ENCODE peak calls at places on chromosomes 11 and 22, in six cellular contexts. K, U, M, P, B and N are unnamed samples.

GRCh38 chr11:27535103-27535502 is 28.5 kb upstream of the LIN7C start:
- DNase-seq in U (no peak), P (no peak), M (no peak), K (no peak), B (no peak), N (no peak)

GRCh38 chr11:34840736-34841386 is 75.3 kb downstream of the APIP start:
- DNase-seq in K (no peak), M (peak), P (peak), U (peak), B (peak), N (no peak)

GRCh38 chr11:79119491-79120284 is 321.1 kb downstream of the TENM4 start:
- DNase-seq in K (no peak), B (no peak), M (no peak), P (peak), U (peak), N (peak)

GRCh38 chr11:100984668-100985067 is 144.9 kb downstream of the PGR start:
- DNase-seq in M (no peak), P (no peak), U (no peak), K (no peak), B (no peak), N (no peak)

GRCh38 chr22:43078522-43078921 is 10.7 kb downstream of the TTLL1 start:
- DNase-seq in M (peak), U (no peak), B (no peak), P (no peak), K (no peak), N (no peak)

GRCh38 chr11:9664276-9665171 is 647 bp downstream of the SWAP70 start:
- DNase-seq in K (peak), B (peak), P (peak), M (peak), U (peak), N (peak)

GRCh38 chr22:19241593-19241906 is 50.0 kb downstream of the CLTCL1 start:
- DNase-seq in P (no peak), M (no peak), U (no peak), B (no peak), K (no peak), N (no peak)

GRCh38 chr11:19244084-19244483 is 3.3 kb upstream of the E2F8 start:
- DNase-seq in B (peak), P (peak), U (peak), K (no peak), M (peak), N (no peak)

GRCh38 chr11:69744435-69744834 is 30.7 kb downstream of the FGF4 start:
- DNase-seq in K (no peak), P (no peak), U (peak), M (no peak), B (peak), N (no peak)

GRCh38 chr11:128828350-128828749 is 38.7 kb downstream of the KCNJ1 start:
- DNase-seq in K (no peak), P (no peak), B (no peak), M (no peak), U (no peak), N (no peak)

GRCh38 chr11:57224537-57224936 is 12.5 kb downstream of the APLNR start:
- DNase-seq in U (peak), K (no peak), P (peak), B (peak), M (no peak), N (no peak)

GRCh38 chr11:196786-197731 is 4.2 kb downstream of the SCGB1C1 start:
- DNase-seq in P (no peak), K (peak), M (peak), B (no peak), U (no peak), N (peak)

GRCh38 chr11:47306484-47306844 is 36.5 kb downstream of the MADD start:
- DNase-seq in B (no peak), U (no peak), P (no peak), M (no peak), K (no peak), N (no peak)

GRCh38 chr11:72816404-72816990 is 2.3 kb downstream of the ATG16L2 start:
- DNase-seq in U (no peak), M (no peak), B (no peak), K (no peak), P (no peak), N (no peak)

GRCh38 chr11:59802639-59803176 is 7.9 kb downstream of the MRPL16 start:
- DNase-seq in B (peak), P (peak), K (no peak), U (peak), M (peak), N (peak)

GRCh38 chr11:85114786-85115185 is 512.4 kb downstream of the DLG2 start:
- DNase-seq in B (no peak), U (no peak), M (no peak), K (no peak), P (peak), N (no peak)

GRCh38 chr11:9656864-9657263 is 7.0 kb upstream of the SWAP70 start:
- DNase-seq in M (no peak), K (no peak), U (no peak), B (no peak), P (no peak), N (no peak)

GRCh38 chr11:69097263-69097662 is 48.5 kb downstream of the TPCN2 start:
- DNase-seq in U (no peak), M (no peak), P (no peak), K (no peak), B (no peak), N (no peak)

GRCh38 chr11:2094354-2095197 is 44.6 kb downstream of the IGF2 start:
- DNase-seq in B (no peak), M (no peak), K (peak), P (no peak), U (no peak), N (no peak)

GRCh38 chr11:35413568-35413967 is 5.8 kb downstream of the SLC1A2 start:
- DNase-seq in K (no peak), B (no peak), M (no peak), U (no peak), P (no peak), N (no peak)

GRCh38 chr22:44587004-44587793 is 89.2 kb upstream of the RTL6 start:
- DNase-seq in M (no peak), P (peak), U (peak), B (no peak), K (no peak), N (no peak)

GRCh38 chr11:100908746-100909145 is 220.9 kb downstream of the PGR start:
- DNase-seq in B (no peak), U (peak), M (no peak), K (no peak), P (peak), N (no peak)

GRCh38 chr22:43544282-43544673 is 132.5 kb downstream of the MPPED1 start:
- DNase-seq in M (no peak), K (no peak), U (no peak), P (no peak), B (no peak), N (no peak)

GRCh38 chr22:38137876-38138687 is 27.6 kb upstream of the BAIAP2L2 start:
- DNase-seq in U (no peak), P (no peak), B (no peak), M (no peak), K (no peak), N (no peak)

GRCh38 chr11:117528061-117528780 is 200.6 kb downstream of the CEP164 start:
- DNase-seq in B (no peak), M (no peak), U (no peak), K (no peak), P (no peak), N (peak)

GRCh38 chr22:37604875-37605274 is 3.8 kb upstream of the GGA1 start:
- DNase-seq in B (no peak), M (peak), P (no peak), U (no peak), K (no peak), N (no peak)

GRCh38 chr22:25941365-25941960 is 199.5 kb downstream of the MYO18B start:
- DNase-seq in U (no peak), K (no peak), M (no peak), P (no peak), B (no peak), N (no peak)

GRCh38 chr11:126857860-126858808 is 142.4 kb downstream of the KIRREL3 start:
- DNase-seq in K (no peak), B (peak), P (no peak), M (no peak), U (peak), N (no peak)

GRCh38 chr11:67996622-67997459 is 7.1 kb downstream of the UNC93B1 start:
- DNase-seq in B (peak), M (peak), P (no peak), U (peak), K (peak), N (peak)

GRCh38 chr11:110715541-110715940 is 3.3 kb upstream of the ARHGAP20 start:
- DNase-seq in P (no peak), B (peak), K (no peak), M (no peak), U (peak), N (no peak)
- H3K4me3 ChIP-seq in P (no peak), B (no peak), K (no peak), M (no peak), U (no peak), N (no peak)

DNA sequence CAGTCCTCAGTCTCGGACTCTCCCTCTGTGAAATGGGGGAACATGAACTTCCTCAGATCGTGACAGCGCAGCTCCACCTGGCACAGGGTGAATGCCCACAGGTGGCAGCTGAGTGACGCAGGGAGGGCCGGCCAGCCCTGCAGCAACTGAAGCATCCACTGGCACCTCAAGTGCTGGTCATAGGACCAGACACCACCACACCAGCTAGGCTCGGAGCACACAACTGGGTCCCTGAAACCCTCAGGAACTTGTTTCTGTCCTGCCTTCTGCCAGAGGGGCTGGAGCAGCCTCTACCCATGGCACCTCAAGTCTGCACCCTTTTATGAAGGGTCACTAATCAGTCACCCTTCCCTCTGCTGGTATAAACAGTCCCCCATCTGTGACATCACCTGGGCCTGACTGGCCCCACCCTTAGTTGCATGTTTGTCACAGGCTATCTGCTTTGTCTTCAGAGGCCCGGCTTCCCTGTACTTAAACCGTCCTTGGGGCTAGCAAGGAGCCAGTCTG is 7.4 kb upstream of the CDC42BPG start:
- DNase-seq in U (no peak), K (no peak), M (no peak), P (no peak), B (no peak), N (no peak)
- H3K4me3 ChIP-seq in U (no peak), K (no peak), M (no peak), P (no peak), B (no peak), N (no peak)

DNA sequence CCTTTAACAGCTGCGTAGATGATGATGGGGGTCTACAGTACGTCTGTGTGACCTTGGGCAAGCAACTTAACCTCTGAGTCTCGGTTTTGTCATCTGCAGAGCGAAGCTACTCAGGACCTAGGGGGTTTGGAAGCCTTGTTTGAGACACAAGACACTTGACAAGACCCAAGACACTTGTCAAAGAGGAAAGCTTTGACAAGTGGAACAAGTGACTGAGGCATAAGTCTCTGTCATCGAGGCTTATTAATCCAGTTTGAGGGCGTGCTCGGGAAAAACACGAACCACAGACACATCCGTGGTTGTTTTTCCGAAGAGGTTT is 732 bp upstream of the PC start:
- DNase-seq in K (no peak), P (no peak), U (no peak), M (no peak), B (no peak), N (no peak)
- H3K4me3 ChIP-seq in K (peak), P (peak), U (peak), M (peak), B (peak), N (no peak)

GRCh38 chr11:3161720-3162409 is 3.2 kb downstream of the OSBPL5 start:
- DNase-seq in M (no peak), K (peak), B (no peak), U (no peak), P (no peak), N (no peak)
- H3K4me3 ChIP-seq in M (no peak), K (peak), B (no peak), U (peak), P (no peak), N (no peak)

GRCh38 chr22:17794726-17795125 is 20.5 kb upstream of the BID start:
- DNase-seq in M (no peak), B (no peak), U (no peak), K (no peak), P (no peak), N (no peak)

GRCh38 chr22:17795661-17796548 is 21.6 kb upstream of the BID start:
- DNase-seq in U (no peak), K (no peak), P (no peak), M (no peak), B (no peak), N (no peak)

GRCh38 chr22:17797721-17798559 is 23.7 kb upstream of the BID start:
- DNase-seq in K (no peak), U (no peak), M (no peak), B (no peak), P (no peak), N (no peak)

GRCh38 chr22:17795143-17795542 is 20.9 kb upstream of the BID start:
- DNase-seq in M (no peak), P (no peak), K (no peak), U (no peak), B (no peak), N (no peak)

DNA sequence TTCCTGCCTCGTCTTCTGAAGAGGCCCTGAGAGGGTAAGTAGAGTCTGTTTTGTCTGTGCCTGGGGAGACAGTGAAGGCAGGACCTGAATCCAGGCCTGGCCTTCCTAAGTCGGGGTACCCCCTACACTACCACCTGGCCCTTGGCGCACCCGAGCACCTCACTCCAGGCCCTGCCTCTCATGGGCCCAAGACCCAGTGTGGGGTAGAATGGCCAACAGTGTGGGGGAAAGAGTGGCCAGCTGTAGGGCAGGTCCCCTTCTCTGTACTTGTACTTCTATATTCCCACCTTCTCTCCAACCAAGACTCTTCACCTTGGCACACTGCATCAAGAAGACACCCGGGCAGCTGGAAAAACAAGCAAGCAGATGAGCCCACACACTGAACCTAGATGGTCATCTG is 22.4 kb upstream of the BID start:
- DNase-seq in U (no peak), K (no peak), M (no peak), P (no peak), B (no peak), N (no peak)
- H3K4me3 ChIP-seq in U (no peak), K (no peak), M (no peak), P (no peak), B (no peak), N (no peak)

GRCh38 chr22:39528681-39529486 is 3.7 kb downstream of the RPS19BP1 start:
- DNase-seq in P (peak), K (peak), M (peak), B (peak), U (peak), N (peak)
- H3K4me3 ChIP-seq in P (no peak), K (no peak), M (peak), B (no peak), U (peak), N (no peak)

DNA sequence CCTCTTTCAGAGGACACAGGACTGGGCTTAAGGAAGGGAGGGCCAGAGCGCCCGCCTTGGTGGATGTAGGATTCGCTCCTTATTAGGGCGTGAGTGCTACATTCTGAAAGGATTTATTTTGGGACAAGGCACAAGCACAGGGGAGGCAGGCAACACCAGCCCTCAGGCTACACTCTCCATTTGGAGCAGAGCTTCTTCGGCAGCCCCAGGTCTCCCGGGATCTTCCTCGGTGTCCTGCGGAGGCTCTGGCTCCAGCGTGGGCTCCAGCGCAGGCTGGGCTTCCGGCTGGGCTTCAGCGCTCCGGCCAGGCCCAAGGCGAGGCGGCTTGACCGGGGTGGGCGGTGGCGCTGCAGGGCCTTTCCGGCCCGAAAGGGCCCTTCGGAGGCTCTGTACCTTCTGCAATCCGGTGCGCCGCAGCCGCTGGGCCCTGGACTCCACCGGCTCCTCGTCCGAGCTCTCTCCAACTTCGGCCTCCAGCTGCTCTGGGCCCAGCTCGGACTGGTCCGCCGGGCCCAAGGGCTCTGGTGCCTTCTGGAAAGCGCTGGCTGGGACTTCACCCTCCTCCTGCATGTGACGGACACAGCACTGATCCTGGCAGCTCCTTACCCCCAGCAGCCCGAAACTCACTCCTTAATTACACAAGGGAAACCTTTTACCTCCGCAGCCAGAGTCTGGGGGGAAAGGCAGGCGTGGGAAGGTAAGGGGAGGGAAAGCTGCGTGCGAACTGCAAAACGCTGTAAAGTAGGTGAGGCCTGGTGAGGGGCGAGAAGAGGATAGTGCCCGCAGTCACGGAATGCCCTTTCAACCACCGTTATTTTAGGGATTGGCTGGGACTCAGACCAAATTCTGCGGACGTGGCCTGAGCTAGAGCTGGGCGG is 1.1 kb downstream of the CAVIN3 start:
- DNase-seq in B (peak), M (no peak), P (peak), U (peak), K (peak), N (peak)
- H3K4me3 ChIP-seq in B (peak), M (peak), P (peak), U (peak), K (peak), N (peak)